ENCODE peak calls at places on chromosomes 13 and 19, in five cellular contexts. One of them, this sample, is unnamed.

GRCh38 chr13:110676511-110677204 is 29.3 kb downstream of the CARS2 start:
- DNase-seq in MM.1S: peak; percentile 19
- DNase-seq in fibroblast of lung: no peak
- DNase-seq in PC-9: no peak
- DNase-seq in neural progenitor cell: no peak
- DNase-seq in this sample: no peak

GRCh38 chr13:109667754-109668360 is 118.5 kb downstream of the IRS2 start:
- DNase-seq in MM.1S: no peak
- DNase-seq in fibroblast of lung: no peak
- DNase-seq in PC-9: no peak
- DNase-seq in neural progenitor cell: peak; percentile 69
- DNase-seq in this sample: no peak

GRCh38 chr19:17753976-17754375 is 2.7 kb downstream of the FCHO1 start:
- DNase-seq in MM.1S: no peak
- DNase-seq in fibroblast of lung: no peak
- DNase-seq in PC-9: no peak
- DNase-seq in neural progenitor cell: peak; percentile 57
- DNase-seq in this sample: no peak

GRCh38 chr13:97434417-97435296 is 688 bp downstream of the RAP2A start:
- DNase-seq in MM.1S: peak; percentile 36
- DNase-seq in fibroblast of lung: peak; percentile 41
- DNase-seq in PC-9: peak; percentile 28
- DNase-seq in neural progenitor cell: no peak
- DNase-seq in this sample: peak; percentile 21

GRCh38 chr13:81480634-81481033 is 1139.7 kb upstream of the SPRY2 start:
- DNase-seq in MM.1S: no peak
- DNase-seq in fibroblast of lung: no peak
- DNase-seq in PC-9: no peak
- DNase-seq in neural progenitor cell: no peak
- DNase-seq in this sample: no peak

GRCh38 chr19:49453757-49454248 is 778 bp downstream of the ALDH16A1 start:
- DNase-seq in MM.1S: peak; percentile 25
- DNase-seq in fibroblast of lung: no peak
- DNase-seq in PC-9: no peak
- DNase-seq in neural progenitor cell: no peak
- DNase-seq in this sample: no peak

GRCh38 chr19:57747472-57747807 is 825 bp downstream of the ZNF776 start:
- DNase-seq in MM.1S: no peak
- DNase-seq in fibroblast of lung: no peak
- DNase-seq in PC-9: no peak
- DNase-seq in neural progenitor cell: no peak
- DNase-seq in this sample: no peak

GRCh38 chr19:3606690-3607289 is at the start of gene TBXA2R:
- DNase-seq in MM.1S: no peak
- DNase-seq in fibroblast of lung: peak; percentile 66
- DNase-seq in PC-9: peak; percentile 50
- DNase-seq in neural progenitor cell: peak; percentile 64
- DNase-seq in this sample: peak; percentile 36

GRCh38 chr19:3176715-3177501 is 1.7 kb upstream of the S1PR4 start:
- DNase-seq in MM.1S: no peak
- DNase-seq in fibroblast of lung: peak; percentile 73
- DNase-seq in PC-9: peak; percentile 75
- DNase-seq in neural progenitor cell: no peak
- DNase-seq in this sample: peak; percentile 63

GRCh38 chr13:103772576-103772975 is 706.4 kb upstream of the SLC10A2 start:
- DNase-seq in MM.1S: no peak
- DNase-seq in fibroblast of lung: no peak
- DNase-seq in PC-9: no peak
- DNase-seq in neural progenitor cell: no peak
- DNase-seq in this sample: no peak

GRCh38 chr13:85277753-85278152 is 521.5 kb downstream of the SLITRK6 start:
- DNase-seq in MM.1S: no peak
- DNase-seq in fibroblast of lung: peak; percentile 87
- DNase-seq in PC-9: no peak
- DNase-seq in neural progenitor cell: no peak
- DNase-seq in this sample: peak; percentile 80

GRCh38 chr19:42113641-42114348 is 18.5 kb downstream of the POU2F2 start:
- DNase-seq in MM.1S: no peak
- DNase-seq in fibroblast of lung: peak; percentile 98
- DNase-seq in PC-9: peak; percentile 49
- DNase-seq in neural progenitor cell: no peak
- DNase-seq in this sample: peak; percentile 97

GRCh38 chr13:104810242-104810641 is 1725.2 kb downstream of the EFNB2 start:
- DNase-seq in MM.1S: no peak
- DNase-seq in fibroblast of lung: no peak
- DNase-seq in PC-9: no peak
- DNase-seq in neural progenitor cell: no peak
- DNase-seq in this sample: no peak

GRCh38 chr13:27549406-27549981 is 70.8 kb downstream of the LNX2 start:
- DNase-seq in MM.1S: no peak
- DNase-seq in fibroblast of lung: peak; percentile 11
- DNase-seq in PC-9: no peak
- DNase-seq in neural progenitor cell: no peak
- DNase-seq in this sample: no peak

GRCh38 chr13:92649140-92649813 is 577.3 kb upstream of the GPC6 start:
- DNase-seq in MM.1S: no peak
- DNase-seq in fibroblast of lung: no peak
- DNase-seq in PC-9: no peak
- DNase-seq in neural progenitor cell: no peak
- DNase-seq in this sample: no peak

GRCh38 chr13:36282818-36283432 is 14.7 kb downstream of the CCDC169 start:
- DNase-seq in MM.1S: peak; percentile 15
- DNase-seq in fibroblast of lung: peak; percentile 39
- DNase-seq in PC-9: no peak
- DNase-seq in neural progenitor cell: peak; percentile 41
- DNase-seq in this sample: peak; percentile 28

GRCh38 chr19:31530781-31531180 is 181.5 kb upstream of the TSHZ3 start:
- DNase-seq in MM.1S: no peak
- DNase-seq in fibroblast of lung: no peak
- DNase-seq in PC-9: no peak
- DNase-seq in neural progenitor cell: no peak
- DNase-seq in this sample: no peak

GRCh38 chr19:48878219-48879024 is 6.2 kb downstream of the PPP1R15A start:
- DNase-seq in MM.1S: no peak
- DNase-seq in fibroblast of lung: peak; percentile 53
- DNase-seq in PC-9: no peak
- DNase-seq in neural progenitor cell: no peak
- DNase-seq in this sample: peak; percentile 44

GRCh38 chr19:48613024-48613851 is 1.6 kb downstream of the FAM83E start:
- DNase-seq in MM.1S: no peak
- DNase-seq in fibroblast of lung: no peak
- DNase-seq in PC-9: no peak
- DNase-seq in neural progenitor cell: no peak
- DNase-seq in this sample: no peak

GRCh38 chr13:108657520-108657919 is 28.1 kb downstream of the MYO16 start:
- DNase-seq in MM.1S: no peak
- DNase-seq in fibroblast of lung: no peak
- DNase-seq in PC-9: no peak
- DNase-seq in neural progenitor cell: no peak
- DNase-seq in this sample: no peak
- TF ChIP-seq EZH2 in MM.1S: no peak
- TF ChIP-seq EZH2 in fibroblast of lung: no peak
- TF ChIP-seq EZH2 in PC-9: no peak
- TF ChIP-seq EZH2 in neural progenitor cell: no peak
- TF ChIP-seq EZH2 in this sample: no peak

DNA sequence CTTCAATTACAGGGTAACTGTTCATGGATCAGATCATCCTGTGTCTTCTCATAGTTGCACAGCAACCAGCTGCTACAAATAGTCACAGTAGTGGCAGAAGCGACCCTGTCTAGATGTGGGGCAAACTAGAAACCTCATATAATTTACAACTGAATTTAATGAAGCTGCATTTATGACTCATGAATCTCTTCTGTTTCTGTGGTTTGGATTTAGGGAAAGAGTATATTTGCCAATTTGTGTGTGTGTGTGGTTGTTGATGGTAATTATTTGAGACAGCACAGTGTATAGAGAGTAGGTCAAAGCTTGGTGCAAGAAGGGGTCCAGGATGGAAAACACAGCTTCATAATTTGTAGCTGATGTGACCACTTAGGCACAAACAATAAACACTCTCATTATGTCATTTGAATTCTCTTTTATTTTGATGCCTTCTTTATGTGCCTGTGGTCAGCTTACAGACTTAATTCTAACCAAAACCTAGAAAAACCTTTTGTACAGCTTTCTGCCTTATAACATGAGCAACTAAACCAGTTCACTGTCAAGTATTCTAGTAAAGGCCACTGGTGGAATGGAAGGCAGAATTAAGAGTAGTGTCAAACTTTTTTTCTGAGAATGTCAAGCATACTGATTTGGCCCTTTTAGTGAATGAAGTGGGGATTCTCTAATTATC is 218.1 kb downstream of the TBC1D4 start:
- DNase-seq in MM.1S: no peak
- DNase-seq in fibroblast of lung: peak; percentile 71
- DNase-seq in PC-9: no peak
- DNase-seq in neural progenitor cell: no peak
- DNase-seq in this sample: peak; percentile 73
- H3K4me3 ChIP-seq in MM.1S: no peak overlapping the region
- H3K4me3 ChIP-seq in fibroblast of lung: no peak overlapping the region
- H3K4me3 ChIP-seq in PC-9: no peak overlapping the region
- H3K4me3 ChIP-seq in neural progenitor cell: no peak overlapping the region
- H3K4me3 ChIP-seq in this sample: no peak overlapping the region

DNA sequence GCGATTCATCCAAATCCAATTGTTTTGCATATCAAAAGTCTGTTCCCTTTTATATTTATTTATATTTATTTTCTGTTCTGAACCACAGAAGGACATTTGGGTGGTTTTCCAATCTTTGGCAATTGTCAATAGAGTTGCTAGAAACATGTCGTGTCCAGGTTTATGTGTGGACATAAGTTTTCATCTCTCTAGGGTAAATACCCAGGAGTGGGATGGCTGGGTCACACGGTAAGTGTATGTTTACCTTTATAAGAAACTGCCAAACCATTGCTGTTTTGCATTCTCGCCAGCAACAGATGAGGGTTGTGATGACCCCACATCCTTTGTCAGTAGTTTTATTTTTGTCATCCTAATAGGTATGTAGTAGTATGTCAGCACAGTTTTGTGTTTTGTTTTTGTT is 12.5 kb downstream of the AP1M1 start:
- DNase-seq in MM.1S: no peak
- DNase-seq in fibroblast of lung: no peak
- DNase-seq in PC-9: no peak
- DNase-seq in neural progenitor cell: no peak
- DNase-seq in this sample: no peak
- H3K79me2 ChIP-seq in MM.1S: no peaks in the 10 kb centered on the region
- H3K79me2 ChIP-seq in fibroblast of lung: peaks cover 48% of the 10 kb centered on the region
- H3K79me2 ChIP-seq in PC-9: no peaks in the 10 kb centered on the region
- H3K79me2 ChIP-seq in neural progenitor cell: peaks cover 12% of the 10 kb centered on the region
- H3K79me2 ChIP-seq in this sample: peaks cover 39% of the 10 kb centered on the region

GRCh38 chr13:71864981-71865857 is 1.8 kb downstream of the DACH1 start:
- DNase-seq in MM.1S: no peak
- DNase-seq in fibroblast of lung: peak; percentile 32
- DNase-seq in PC-9: no peak
- DNase-seq in neural progenitor cell: peak; percentile 68
- DNase-seq in this sample: peak; percentile 20

GRCh38 chr13:71867101-71867814 is at the start of gene DACH1:
- DNase-seq in MM.1S: peak; percentile 51
- DNase-seq in fibroblast of lung: peak; percentile 76
- DNase-seq in PC-9: peak; percentile 52
- DNase-seq in neural progenitor cell: peak; percentile 86
- DNase-seq in this sample: peak; percentile 71

GRCh38 chr13:71865858-71866172 is 1.2 kb downstream of the DACH1 start:
- DNase-seq in MM.1S: no peak
- DNase-seq in fibroblast of lung: peak; percentile 20
- DNase-seq in PC-9: no peak
- DNase-seq in neural progenitor cell: peak; percentile 35
- DNase-seq in this sample: no peak

GRCh38 chr13:71864094-71864980 is 2.7 kb downstream of the DACH1 start:
- DNase-seq in MM.1S: no peak
- DNase-seq in fibroblast of lung: peak; percentile 9
- DNase-seq in PC-9: no peak
- DNase-seq in neural progenitor cell: peak; percentile 87
- DNase-seq in this sample: no peak

DNA sequence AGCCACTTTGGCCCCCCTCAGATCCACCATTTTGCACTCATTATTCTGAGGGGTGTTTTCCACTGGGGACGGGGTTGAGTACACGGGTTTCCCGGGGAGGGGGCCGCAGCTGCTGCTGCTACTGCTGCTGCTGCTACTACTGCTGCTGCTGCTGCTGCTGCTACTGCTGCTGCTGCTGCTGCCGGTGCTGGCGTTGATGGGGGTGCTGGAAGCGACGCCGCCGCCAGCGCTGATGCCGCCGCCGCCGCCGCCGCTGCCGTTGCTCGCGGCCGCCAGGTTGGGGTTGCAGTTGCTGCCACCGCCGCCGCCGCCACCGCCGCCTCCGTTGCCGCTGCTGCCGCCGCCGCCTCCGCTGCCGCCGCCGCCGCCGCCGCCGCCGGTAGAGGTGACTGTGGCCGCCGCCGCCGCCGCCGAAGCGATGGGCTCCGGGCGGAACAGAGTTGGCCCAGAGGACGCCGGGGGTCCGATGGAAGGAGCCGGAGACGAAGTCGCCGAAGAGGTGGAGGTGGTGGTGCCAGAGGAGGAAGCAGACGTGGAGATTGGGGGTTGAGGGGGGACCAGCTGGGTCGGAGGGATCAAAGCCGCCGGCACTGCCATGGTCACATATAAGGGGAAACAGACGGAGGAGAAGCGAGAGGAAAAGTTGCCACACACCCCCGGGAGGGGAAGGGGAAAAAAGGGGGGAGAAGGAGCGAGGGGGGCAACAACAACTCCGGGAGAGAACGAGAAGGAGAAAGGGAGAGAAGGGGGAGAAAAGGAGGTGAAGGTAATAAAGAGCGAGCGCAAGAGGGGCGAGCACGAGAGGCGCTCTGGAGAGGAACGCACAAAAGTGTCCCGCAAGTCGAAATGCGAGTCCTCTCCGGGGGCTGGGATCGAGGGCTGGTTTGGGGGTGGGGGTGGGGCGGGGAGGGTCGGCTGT is 572 bp downstream of the DACH1 start:
- DNase-seq in MM.1S: peak; percentile 32
- DNase-seq in fibroblast of lung: peak; percentile 17
- DNase-seq in PC-9: peak; percentile 47
- DNase-seq in neural progenitor cell: peak; percentile 71
- DNase-seq in this sample: no peak
- TF ChIP-seq EZH2 in MM.1S: no peak
- TF ChIP-seq EZH2 in fibroblast of lung: no peak
- TF ChIP-seq EZH2 in PC-9: no peak
- TF ChIP-seq EZH2 in neural progenitor cell: no peak
- TF ChIP-seq EZH2 in this sample: no peak

GRCh38 chr19:9348671-9349070 is 14.1 kb upstream of the ZNF177 start:
- DNase-seq in MM.1S: no peak
- DNase-seq in fibroblast of lung: no peak
- DNase-seq in PC-9: no peak
- DNase-seq in neural progenitor cell: no peak
- DNase-seq in this sample: no peak
- H3K4me3 ChIP-seq in MM.1S: no peak overlapping the region
- H3K4me3 ChIP-seq in fibroblast of lung: no peak overlapping the region
- H3K4me3 ChIP-seq in PC-9: no peak overlapping the region
- H3K4me3 ChIP-seq in neural progenitor cell: no peak overlapping the region
- H3K4me3 ChIP-seq in this sample: no peak overlapping the region

GRCh38 chr13:113612626-113613025 is 28.1 kb downstream of the TFDP1 start:
- DNase-seq in MM.1S: no peak
- DNase-seq in fibroblast of lung: no peak
- DNase-seq in PC-9: no peak
- DNase-seq in neural progenitor cell: no peak
- DNase-seq in this sample: no peak
- H3K79me2 ChIP-seq in MM.1S: peaks cover 100% of the 10 kb centered on the region
- H3K79me2 ChIP-seq in fibroblast of lung: peaks cover 82% of the 10 kb centered on the region
- H3K79me2 ChIP-seq in PC-9: peaks cover 89% of the 10 kb centered on the region
- H3K79me2 ChIP-seq in neural progenitor cell: peaks cover 93% of the 10 kb centered on the region
- H3K79me2 ChIP-seq in this sample: peaks cover 97% of the 10 kb centered on the region